ENCODE peak calls at places on chromosomes 6 and 20, in nine cellular contexts. D, I, E, Z, Q, P, J, L and H are unnamed samples.

GRCh38 chr6:1872649-1873131 is 263.0 kb downstream of the FOXC1 start:
- DNase-seq in D (no peak), I (peak; percentile 68), E (no peak), Z (no peak), Q (no peak), P (no peak), J (no peak), L (no peak), H (peak; percentile 62)

GRCh38 chr6:164039954-164040375 is 625.4 kb downstream of the QKI start:
- DNase-seq in D (peak; percentile 86), I (no peak), E (no peak), Z (no peak), Q (no peak), P (no peak), J (no peak), L (no peak), H (no peak)

GRCh38 chr20:14481863-14482262 is 144.5 kb upstream of the FLRT3 start:
- DNase-seq in D (peak; percentile 68), I (peak; percentile 58), E (no peak), Z (no peak), Q (no peak), P (no peak), J (peak; percentile 86), L (no peak), H (no peak)

GRCh38 chr6:14727494-14728395 is 518.1 kb upstream of the JARID2 start:
- DNase-seq in D (no peak), I (no peak), E (no peak), Z (peak; percentile 12), Q (no peak), P (no peak), J (no peak), L (no peak), H (no peak)

GRCh38 chr6:105896052-105896820 is 189.9 kb upstream of the PRDM1 start:
- DNase-seq in D (no peak), I (peak; percentile 66), E (peak; percentile 11), Z (no peak), Q (no peak), P (no peak), J (peak; percentile 16), L (no peak), H (no peak)

GRCh38 chr6:4589295-4589694 is 186.9 kb upstream of the CDYL start:
- DNase-seq in D (no peak), I (no peak), E (no peak), Z (no peak), Q (no peak), P (no peak), J (no peak), L (no peak), H (no peak)

GRCh38 chr20:42281801-42282200 is 663.6 kb upstream of the CHD6 start:
- DNase-seq in D (no peak), I (no peak), E (no peak), Z (peak; percentile 46), Q (no peak), P (no peak), J (no peak), L (no peak), H (no peak)

GRCh38 chr6:25172819-25173218 is 106.4 kb upstream of the CARMIL1 start:
- DNase-seq in D (peak; percentile 38), I (peak; percentile 99), E (no peak), Z (no peak), Q (no peak), P (no peak), J (peak; percentile 82), L (no peak), H (no peak)

GRCh38 chr6:161011509-161012480 is 20.2 kb downstream of the MAP3K4 start:
- DNase-seq in D (no peak), I (peak; percentile 53), E (no peak), Z (no peak), Q (no peak), P (no peak), J (no peak), L (no peak), H (no peak)

GRCh38 chr6:89483111-89483720 is 50.3 kb downstream of the ANKRD6 start:
- DNase-seq in D (no peak), I (peak; percentile 80), E (no peak), Z (no peak), Q (peak; percentile 21), P (no peak), J (no peak), L (no peak), H (no peak)

GRCh38 chr6:20188630-20189075 is 23.6 kb downstream of the MBOAT1 start:
- DNase-seq in D (no peak), I (peak; percentile 41), E (peak; percentile 14), Z (no peak), Q (no peak), P (no peak), J (no peak), L (no peak), H (no peak)

GRCh38 chr20:51514836-51515235 is 27.7 kb downstream of the NFATC2 start:
- DNase-seq in D (no peak), I (no peak), E (no peak), Z (no peak), Q (no peak), P (no peak), J (no peak), L (no peak), H (no peak)

GRCh38 chr20:53917145-53918009 is 153.0 kb downstream of the BCAS1 start:
- DNase-seq in D (no peak), I (peak; percentile 69), E (peak; percentile 59), Z (peak; percentile 32), Q (peak; percentile 86), P (no peak), J (peak; percentile 76), L (no peak), H (no peak)

GRCh38 chr20:57397693-57398108 is 6.5 kb downstream of the RBM38 start:
- DNase-seq in D (no peak), I (no peak), E (no peak), Z (no peak), Q (no peak), P (no peak), J (no peak), L (peak; percentile 60), H (no peak)

GRCh38 chr20:3276400-3277015 is 37.5 kb upstream of the SLC4A11 start:
- DNase-seq in D (peak; percentile 33), I (peak; percentile 7), E (peak; percentile 35), Z (peak; percentile 5), Q (no peak), P (no peak), J (peak; percentile 65), L (no peak), H (peak; percentile 5)

GRCh38 chr20:17589161-17589834 is 19.4 kb downstream of the DSTN start:
- DNase-seq in D (no peak), I (no peak), E (no peak), Z (no peak), Q (peak; percentile 61), P (no peak), J (no peak), L (no peak), H (peak; percentile 12)

GRCh38 chr20:58072695-58073671 is 155.5 kb downstream of the ANKRD60 start:
- DNase-seq in D (no peak), I (no peak), E (no peak), Z (no peak), Q (no peak), P (no peak), J (no peak), L (no peak), H (no peak)

GRCh38 chr6:165728196-165728595 is 65.2 kb upstream of the PDE10A start:
- DNase-seq in D (no peak), I (no peak), E (no peak), Z (no peak), Q (no peak), P (no peak), J (no peak), L (no peak), H (no peak)

GRCh38 chr6:33091957-33092356 is 16.2 kb downstream of the HLA-DPB1 start:
- DNase-seq in D (no peak), I (no peak), E (no peak), Z (no peak), Q (peak; percentile 40), P (no peak), J (peak; percentile 9), L (peak; percentile 54), H (no peak)

GRCh38 chr6:30615219-30615957 is 1.7 kb downstream of the PPP1R10 start:
- DNase-seq in D (no peak), I (peak; percentile 91), E (no peak), Z (peak; percentile 70), Q (peak; percentile 46), P (peak; percentile 60), J (peak; percentile 65), L (no peak), H (peak; percentile 83)

GRCh38 chr6:151448623-151449022 is 3.3 kb downstream of the RMND1 start:
- DNase-seq in D (no peak), I (no peak), E (no peak), Z (no peak), Q (no peak), P (no peak), J (no peak), L (no peak), H (no peak)

GRCh38 chr6:157981395-157982296 is at the start of gene SYNJ2:
- DNase-seq in D (peak; percentile 89), I (peak; percentile 85), E (peak; percentile 71), Z (peak; percentile 58), Q (peak; percentile 82), P (peak; percentile 66), J (peak; percentile 72), L (peak; percentile 85), H (peak; percentile 30)

GRCh38 chr6:53484409-53485280 is 60.3 kb downstream of the GCLC start:
- DNase-seq in D (peak; percentile 30), I (peak; percentile 55), E (peak; percentile 45), Z (peak; percentile 91), Q (peak; percentile 75), P (peak; percentile 67), J (peak; percentile 87), L (peak; percentile 60), H (peak; percentile 52)

GRCh38 chr20:58231678-58232077 is 3.2 kb upstream of the ANKRD60 start:
- DNase-seq in D (no peak), I (no peak), E (no peak), Z (no peak), Q (no peak), P (no peak), J (no peak), L (no peak), H (no peak)

GRCh38 chr6:107154131-107154906 is 39.0 kb upstream of the BEND3 start:
- DNase-seq in D (no peak), I (peak; percentile 24), E (peak; percentile 34), Z (no peak), Q (peak; percentile 51), P (peak; percentile 20), J (no peak), L (no peak), H (no peak)

GRCh38 chr6:44100088-44100550 is 27.1 kb downstream of the MRPL14 start:
- DNase-seq in D (no peak), I (peak; percentile 20), E (peak; percentile 32), Z (no peak), Q (peak; percentile 31), P (no peak), J (peak; percentile 67), L (no peak), H (no peak)

GRCh38 chr20:4282550-4282949 is 267.2 kb upstream of the RNF24 start:
- DNase-seq in D (no peak), I (no peak), E (no peak), Z (no peak), Q (no peak), P (no peak), J (no peak), L (no peak), H (no peak)

GRCh38 chr20:33995053-33995816 is 1.5 kb downstream of the RALY start:
- DNase-seq in D (peak; percentile 41), I (no peak), E (no peak), Z (no peak), Q (peak; percentile 53), P (no peak), J (no peak), L (no peak), H (peak; percentile 15)

GRCh38 chr20:49210101-49210749 is 9.0 kb upstream of the DDX27 start:
- DNase-seq in D (no peak), I (no peak), E (no peak), Z (no peak), Q (no peak), P (no peak), J (no peak), L (no peak), H (no peak)

GRCh38 chr6:136410201-136411027 is 120.8 kb upstream of the BCLAF1 start:
- DNase-seq in D (no peak), I (peak; percentile 45), E (no peak), Z (no peak), Q (no peak), P (no peak), J (no peak), L (no peak), H (no peak)

GRCh38 chr20:2246081-2246491 is 49.7 kb upstream of the TGM3 start:
- DNase-seq in D (no peak), I (peak; percentile 17), E (no peak), Z (no peak), Q (no peak), P (no peak), J (no peak), L (no peak), H (no peak)